ENCODE peak calls at places on chromosomes 3 and 15, in seven cellular contexts. O, M, W, T, L, X and I are unnamed samples.
A peak's percentile ranks its signal among the peaks of the same experiment; 100 is the strongest.

GRCh38 chr15:88233921-88234320 is 22.6 kb downstream of the NTRK3 start:
- DNase-seq in O (no peak), M (no peak), W (no peak), T (no peak), L (no peak), X (no peak), I (no peak)

GRCh38 chr15:68277131-68277604 is 377 bp upstream of the FEM1B start:
- DNase-seq in O (no peak), M (no peak), W (no peak), T (no peak), L (no peak), X (no peak), I (no peak)

GRCh38 chr3:187519428-187519890 is 150.7 kb downstream of the SST start:
- DNase-seq in O (no peak), M (no peak), W (peak; percentile 51), T (no peak), L (no peak), X (no peak), I (no peak)

GRCh38 chr3:129317876-129318275 is 39.2 kb downstream of the HMCES start:
- DNase-seq in O (no peak), M (no peak), W (no peak), T (no peak), L (no peak), X (no peak), I (no peak)

GRCh38 chr3:111229301-111229700 is 157.7 kb downstream of the NECTIN3 start:
- DNase-seq in O (no peak), M (no peak), W (no peak), T (no peak), L (no peak), X (no peak), I (no peak)

GRCh38 chr3:39000008-39000450 is 51.7 kb downstream of the SCN11A start:
- DNase-seq in O (no peak), M (peak; percentile 16), W (peak; percentile 76), T (no peak), L (no peak), X (peak; percentile 68), I (peak; percentile 22)

GRCh38 chr3:64382171-64382570 is 156.9 kb upstream of the PRICKLE2 start:
- DNase-seq in O (no peak), M (no peak), W (no peak), T (no peak), L (no peak), X (no peak), I (no peak)

GRCh38 chr3:18499256-18499655 is 74.1 kb upstream of the SATB1 start:
- DNase-seq in O (no peak), M (peak; percentile 24), W (no peak), T (no peak), L (peak; percentile 36), X (no peak), I (peak; percentile 25)

GRCh38 chr3:159904911-159905310 is 83.7 kb upstream of the IL12A start:
- DNase-seq in O (no peak), M (no peak), W (peak; percentile 31), T (no peak), L (no peak), X (no peak), I (no peak)

GRCh38 chr3:44117239-44117638 is 124.4 kb upstream of the TOPAZ1 start:
- DNase-seq in O (no peak), M (no peak), W (no peak), T (no peak), L (no peak), X (no peak), I (no peak)

GRCh38 chr15:98754283-98755022 is 106.1 kb downstream of the IGF1R start:
- DNase-seq in O (no peak), M (no peak), W (peak; percentile 48), T (no peak), L (no peak), X (no peak), I (no peak)

GRCh38 chr3:64740232-64740631 is 52.4 kb upstream of the ADAMTS9 start:
- DNase-seq in O (no peak), M (no peak), W (peak; percentile 68), T (no peak), L (no peak), X (no peak), I (no peak)

GRCh38 chr15:68725736-68726135 is 95.0 kb downstream of the ANP32A start:
- DNase-seq in O (no peak), M (no peak), W (no peak), T (no peak), L (no peak), X (no peak), I (no peak)

GRCh38 chr3:190399677-190400076 is 11.7 kb downstream of the CLDN16 start:
- DNase-seq in O (no peak), M (no peak), W (no peak), T (no peak), L (no peak), X (no peak), I (no peak)

GRCh38 chr3:12463686-12464085 is 20.6 kb upstream of the TSEN2 start:
- DNase-seq in O (no peak), M (no peak), W (no peak), T (no peak), L (no peak), X (no peak), I (no peak)

GRCh38 chr15:38904298-38904697 is 339.7 kb upstream of the RASGRP1 start:
- DNase-seq in O (no peak), M (no peak), W (no peak), T (no peak), L (no peak), X (no peak), I (no peak)

GRCh38 chr3:111691293-111691909 is 96.3 kb upstream of the ZBED2 start:
- DNase-seq in O (no peak), M (peak; percentile 25), W (peak; percentile 60), T (peak; percentile 15), L (no peak), X (peak; percentile 60), I (no peak)

GRCh38 chr3:51896607-51897305 is 6.4 kb downstream of the IQCF1 start:
- DNase-seq in O (no peak), M (no peak), W (no peak), T (no peak), L (no peak), X (no peak), I (no peak)

GRCh38 chr15:74843891-74844299 is 939 bp upstream of the ULK3 start:
- DNase-seq in O (no peak), M (no peak), W (no peak), T (no peak), L (no peak), X (no peak), I (no peak)

GRCh38 chr3:105801397-105801796 is 67.4 kb downstream of the CBLB start:
- DNase-seq in O (no peak), M (no peak), W (no peak), T (no peak), L (peak; percentile 36), X (no peak), I (peak; percentile 13)

GRCh38 chr3:33392703-33393125 is 47.5 kb downstream of the UBP1 start:
- DNase-seq in O (no peak), M (no peak), W (peak; percentile 95), T (no peak), L (no peak), X (peak; percentile 72), I (no peak)

GRCh38 chr3:96449803-96450202 is 364.6 kb upstream of the EPHA6 start:
- DNase-seq in O (no peak), M (no peak), W (no peak), T (peak; percentile 75), L (no peak), X (no peak), I (no peak)

GRCh38 chr15:51224428-51224827 is 114.0 kb downstream of the CYP19A1 start:
- DNase-seq in O (no peak), M (no peak), W (peak; percentile 26), T (no peak), L (no peak), X (no peak), I (no peak)

GRCh38 chr15:64740361-64741170 is 34.8 kb downstream of the RBPMS2 start:
- DNase-seq in O (no peak), M (no peak), W (peak; percentile 47), T (peak; percentile 28), L (no peak), X (no peak), I (no peak)